ENCODE peak calls at places on chromosomes 3 and 15, in seven cellular contexts. B, U, K, I, S, G and X are unnamed samples.

GRCh38 chr3:93906245-93906644 is 67.5 kb downstream of the PROS1 start:
- DNase-seq in B (no peak), U (peak; percentile 57), K (no peak), I (no peak), S (no peak), G (no peak), X (no peak)

GRCh38 chr15:85495096-85495495 is 114.7 kb downstream of the AKAP13 start:
- DNase-seq in B (no peak), U (no peak), K (no peak), I (no peak), S (no peak), G (no peak), X (no peak)

GRCh38 chr3:143416229-143416628 is 296.7 kb downstream of the CHST2 start:
- DNase-seq in B (no peak), U (no peak), K (no peak), I (no peak), S (no peak), G (no peak), X (no peak)

GRCh38 chr3:5019411-5020261 is 40.4 kb downstream of the BHLHE40 start:
- DNase-seq in B (no peak), U (no peak), K (no peak), I (peak; percentile 38), S (no peak), G (no peak), X (peak; percentile 48)

GRCh38 chr15:51874751-51875644 is 45.5 kb downstream of the TMOD3 start:
- DNase-seq in B (peak; percentile 52), U (no peak), K (no peak), I (peak; percentile 31), S (peak; percentile 62), G (peak; percentile 95), X (peak; percentile 37)

GRCh38 chr3:16101295-16102186 is 72.9 kb upstream of the GALNT15 start:
- DNase-seq in B (no peak), U (no peak), K (no peak), I (no peak), S (no peak), G (peak; percentile 98), X (peak; percentile 96)

GRCh38 chr3:44782891-44783290 is 21.3 kb downstream of the KIF15 start:
- DNase-seq in B (no peak), U (no peak), K (no peak), I (no peak), S (no peak), G (no peak), X (no peak)

GRCh38 chr3:42501321-42501680 is 1.1 kb upstream of the VIPR1 start:
- DNase-seq in B (no peak), U (no peak), K (no peak), I (peak; percentile 25), S (no peak), G (no peak), X (no peak)

GRCh38 chr3:194872669-194872977 is 186.9 kb downstream of the FAM43A start:
- DNase-seq in B (no peak), U (no peak), K (no peak), I (no peak), S (no peak), G (peak; percentile 96), X (no peak)

GRCh38 chr15:43775411-43775965 is 1.3 kb downstream of the ELL3 start:
- DNase-seq in B (peak; percentile 42), U (no peak), K (peak; percentile 51), I (peak; percentile 67), S (no peak), G (peak; percentile 95), X (peak; percentile 99)

GRCh38 chr15:43777293-43777819 is 590 bp upstream of the ELL3 start:
- DNase-seq in B (peak; percentile 79), U (peak; percentile 77), K (peak; percentile 80), I (peak; percentile 82), S (peak; percentile 77), G (peak; percentile 77), X (peak; percentile 86)

GRCh38 chr15:43776718-43777292 is at the start of gene ELL3:
- DNase-seq in B (peak; percentile 66), U (peak; percentile 83), K (peak; percentile 80), I (peak; percentile 84), S (peak; percentile 78), G (peak; percentile 83), X (peak; percentile 91)

GRCh38 chr15:43774062-43774461 is 2.7 kb downstream of the ELL3 start:
- DNase-seq in B (no peak), U (no peak), K (no peak), I (no peak), S (no peak), G (no peak), X (no peak)

DNA sequence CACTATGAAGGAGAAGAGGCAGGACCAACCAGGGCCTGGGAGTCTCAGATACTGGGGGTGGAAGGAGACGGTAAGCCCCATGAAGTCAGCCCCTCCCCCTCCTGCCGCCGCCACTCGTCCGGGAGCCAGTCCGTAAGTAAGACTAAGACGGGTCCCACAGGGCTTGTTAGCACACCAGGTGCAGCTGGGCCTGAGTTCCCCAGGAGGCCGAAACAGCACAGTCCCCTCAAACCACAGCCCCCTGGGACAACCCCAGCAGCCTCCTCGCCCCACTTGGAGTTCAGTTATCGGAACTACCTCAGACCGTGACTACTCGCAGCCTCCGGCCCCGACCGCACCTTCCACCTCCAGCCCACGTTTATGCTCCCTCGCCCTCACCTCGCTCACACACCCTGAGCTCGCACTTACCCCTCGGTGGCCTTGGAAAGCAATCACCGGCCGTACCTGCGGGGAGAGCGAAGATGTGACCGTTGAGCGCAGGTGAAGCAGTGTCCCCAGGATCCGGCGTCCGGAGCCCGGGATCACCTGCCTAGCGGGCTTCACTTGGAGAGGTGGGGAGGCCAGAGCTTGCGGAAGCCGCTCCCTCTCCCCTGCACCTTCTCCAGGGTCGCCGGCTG is 557 bp downstream of the ELL3 start:
- DNase-seq in B (peak; percentile 39), U (no peak), K (no peak), I (peak; percentile 45), S (no peak), G (peak; percentile 25), X (peak; percentile 37)
- H3K27ac ChIP-seq in B (peak overlapping the region; percentile 88), U (peak overlapping the region; percentile 81), K (peak overlapping the region; percentile 27), I (peak overlapping the region; percentile 89), S (peak overlapping the region; percentile 89), G (no peak overlapping the region), X (peak overlapping the region; percentile 92)

GRCh38 chr15:75054172-75054897 is 30.9 kb downstream of the PPCDC start:
- DNase-seq in B (no peak), U (no peak), K (no peak), I (no peak), S (no peak), G (no peak), X (peak; percentile 89)

GRCh38 chr15:75058127-75058905 is 34.9 kb downstream of the PPCDC start:
- DNase-seq in B (no peak), U (no peak), K (no peak), I (no peak), S (no peak), G (peak; percentile 23), X (no peak)

GRCh38 chr15:75052972-75053747 is 29.8 kb downstream of the PPCDC start:
- DNase-seq in B (no peak), U (no peak), K (no peak), I (no peak), S (no peak), G (no peak), X (peak; percentile 27)

GRCh38 chr15:75053748-75054125 is 30.3 kb downstream of the PPCDC start:
- DNase-seq in B (no peak), U (no peak), K (no peak), I (no peak), S (no peak), G (no peak), X (peak; percentile 63)

GRCh38 chr15:75056036-75056435 is 32.6 kb downstream of the PPCDC start:
- DNase-seq in B (no peak), U (no peak), K (no peak), I (no peak), S (no peak), G (no peak), X (no peak)
- H3K4me3 ChIP-seq in B (no peak overlapping the region), U (no peak overlapping the region), K (no peak overlapping the region), I (no peak overlapping the region), S (no peak overlapping the region), G (no peak overlapping the region), X (no peak overlapping the region)

DNA sequence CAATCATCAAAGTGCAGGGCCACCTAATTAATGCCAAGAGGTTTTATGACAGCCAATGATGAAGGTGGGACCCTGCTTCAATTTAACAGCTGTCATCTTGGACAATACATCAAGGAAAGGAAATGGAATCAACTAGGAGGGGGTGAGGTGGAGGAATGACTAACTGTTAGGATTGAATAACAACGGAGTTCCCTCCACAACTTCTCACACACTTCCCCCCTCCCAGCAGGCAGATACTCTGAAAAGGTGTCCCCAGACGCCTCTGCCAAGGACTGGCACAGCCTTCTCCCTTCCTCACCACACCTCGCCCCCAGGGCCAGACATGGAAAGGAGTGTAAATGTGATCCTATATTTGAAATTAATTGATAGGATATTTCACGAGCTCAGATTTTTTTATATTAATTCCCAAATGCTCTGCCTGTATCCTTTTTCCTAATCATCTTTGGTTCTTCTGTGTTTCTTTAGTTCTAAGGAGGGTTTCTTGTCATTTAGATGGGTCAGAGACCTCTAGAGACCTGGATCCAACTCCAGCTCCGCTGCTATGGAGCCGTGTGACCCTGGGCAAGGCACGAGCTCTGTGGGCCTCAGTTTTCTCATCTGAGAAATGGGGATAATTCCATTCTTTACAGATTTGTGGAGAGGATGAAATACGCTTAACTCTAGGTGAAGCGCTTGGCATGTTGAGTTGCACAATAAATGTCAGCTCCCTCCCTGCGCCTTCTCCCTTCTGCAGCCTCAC is 1.1 kb downstream of the DCLK3 start:
- DNase-seq in B (no peak), U (no peak), K (no peak), I (no peak), S (no peak), G (no peak), X (no peak)
- H3K27me3 ChIP-seq in B (no peaks in the 10 kb centered on the region), U (peaks cover 59% of the 10 kb centered on the region), K (peaks cover 6% of the 10 kb centered on the region), I (peaks cover 31% of the 10 kb centered on the region), S (no peaks in the 10 kb centered on the region), G (peaks cover 61% of the 10 kb centered on the region), X (peaks cover 3% of the 10 kb centered on the region)

GRCh38 chr15:57100136-57100539 is 181.7 kb downstream of the TCF12 start:
- DNase-seq in B (no peak), U (no peak), K (no peak), I (no peak), S (no peak), G (no peak), X (no peak)
- H3K27ac ChIP-seq in B (no peak overlapping the region), U (no peak overlapping the region), K (no peak overlapping the region), I (no peak overlapping the region), S (no peak overlapping the region), G (no peak overlapping the region), X (no peak overlapping the region)

GRCh38 chr15:88255109-88255495 is 1.4 kb downstream of the NTRK3 start:
- DNase-seq in B (no peak), U (no peak), K (no peak), I (no peak), S (no peak), G (no peak), X (no peak)
- H3K4me3 ChIP-seq in B (peak overlapping the region; percentile 5), U (peak overlapping the region; percentile 67), K (no peak overlapping the region), I (peak overlapping the region; percentile 45), S (peak overlapping the region; percentile 84), G (no peak overlapping the region), X (no peak overlapping the region)

GRCh38 chr3:14640157-14640562 is 11.4 kb upstream of the CCDC174 start:
- DNase-seq in B (no peak), U (no peak), K (no peak), I (no peak), S (no peak), G (peak; percentile 47), X (no peak)
- H3K27me3 ChIP-seq in B (peaks cover 3% of the 10 kb centered on the region), U (peaks cover 82% of the 10 kb centered on the region), K (no peaks in the 10 kb centered on the region), I (peaks cover 14% of the 10 kb centered on the region), S (no peaks in the 10 kb centered on the region), G (no peaks in the 10 kb centered on the region), X (no peaks in the 10 kb centered on the region)